ENCODE peak calls at places on chromosome 20, in seven cellular contexts. One of them, this sample, is unnamed.
A peak's percentile ranks its signal among the peaks of the same experiment; 100 is the strongest.

GRCh38 chr20:47262365-47263013 is 94.0 kb downstream of the ZMYND8 start:
- DNase-seq in psoas muscle: no peak
- DNase-seq in fibroblast of lung: no peak
- DNase-seq in heart left ventricle: no peak
- DNase-seq in CD4-positive, CD25-positive, alpha-beta regulatory T cell: no peak
- DNase-seq in CD4-positive, alpha-beta T cell: no peak
- DNase-seq in PC-3: no peak
- DNase-seq in this sample: no peak

GRCh38 chr20:61135966-61136365 is 116.1 kb upstream of the CDH4 start:
- DNase-seq in psoas muscle: no peak
- DNase-seq in CD4-positive, CD25-positive, alpha-beta regulatory T cell: no peak
- DNase-seq in PC-3: no peak
- DNase-seq in fibroblast of lung: no peak
- DNase-seq in heart left ventricle: no peak
- DNase-seq in CD4-positive, alpha-beta T cell: no peak
- DNase-seq in this sample: no peak

GRCh38 chr20:49846206-49846807 is 33.7 kb downstream of the SLC9A8 start:
- DNase-seq in psoas muscle: no peak
- DNase-seq in heart left ventricle: no peak
- DNase-seq in CD4-positive, CD25-positive, alpha-beta regulatory T cell: peak; percentile 69
- DNase-seq in PC-3: peak; percentile 85
- DNase-seq in fibroblast of lung: peak; percentile 23
- DNase-seq in CD4-positive, alpha-beta T cell: peak; percentile 11
- DNase-seq in this sample: no peak

GRCh38 chr20:9062066-9062465 is 6.8 kb upstream of the PLCB4 start:
- DNase-seq in fibroblast of lung: no peak
- DNase-seq in CD4-positive, alpha-beta T cell: no peak
- DNase-seq in heart left ventricle: no peak
- DNase-seq in CD4-positive, CD25-positive, alpha-beta regulatory T cell: no peak
- DNase-seq in PC-3: no peak
- DNase-seq in psoas muscle: no peak
- DNase-seq in this sample: no peak

GRCh38 chr20:23147647-23147963 is 61.5 kb upstream of the CD93 start:
- DNase-seq in psoas muscle: no peak
- DNase-seq in CD4-positive, alpha-beta T cell: no peak
- DNase-seq in PC-3: no peak
- DNase-seq in fibroblast of lung: no peak
- DNase-seq in CD4-positive, CD25-positive, alpha-beta regulatory T cell: no peak
- DNase-seq in heart left ventricle: no peak
- DNase-seq in this sample: no peak

GRCh38 chr20:46814366-46815232 is 80.0 kb upstream of the EYA2 start:
- DNase-seq in CD4-positive, alpha-beta T cell: no peak
- DNase-seq in fibroblast of lung: peak; percentile 90
- DNase-seq in heart left ventricle: no peak
- DNase-seq in CD4-positive, CD25-positive, alpha-beta regulatory T cell: no peak
- DNase-seq in psoas muscle: no peak
- DNase-seq in PC-3: peak; percentile 96
- DNase-seq in this sample: no peak

GRCh38 chr20:36744764-36745191 is 1.1 kb downstream of the NDRG3 start:
- DNase-seq in psoas muscle: peak; percentile 66
- DNase-seq in fibroblast of lung: peak; percentile 54
- DNase-seq in CD4-positive, CD25-positive, alpha-beta regulatory T cell: no peak
- DNase-seq in CD4-positive, alpha-beta T cell: no peak
- DNase-seq in PC-3: peak; percentile 68
- DNase-seq in heart left ventricle: peak; percentile 81
- DNase-seq in this sample: no peak

GRCh38 chr20:63734111-63734945 is 2.1 kb upstream of the LIME1 start:
- DNase-seq in CD4-positive, alpha-beta T cell: no peak
- DNase-seq in fibroblast of lung: no peak
- DNase-seq in CD4-positive, CD25-positive, alpha-beta regulatory T cell: no peak
- DNase-seq in PC-3: no peak
- DNase-seq in heart left ventricle: no peak
- DNase-seq in psoas muscle: no peak
- DNase-seq in this sample: no peak

GRCh38 chr20:25402583-25402982 is 4.9 kb upstream of the GINS1 start:
- DNase-seq in CD4-positive, CD25-positive, alpha-beta regulatory T cell: no peak
- DNase-seq in CD4-positive, alpha-beta T cell: no peak
- DNase-seq in fibroblast of lung: peak; percentile 20
- DNase-seq in PC-3: no peak
- DNase-seq in psoas muscle: no peak
- DNase-seq in heart left ventricle: no peak
- DNase-seq in this sample: no peak

DNA sequence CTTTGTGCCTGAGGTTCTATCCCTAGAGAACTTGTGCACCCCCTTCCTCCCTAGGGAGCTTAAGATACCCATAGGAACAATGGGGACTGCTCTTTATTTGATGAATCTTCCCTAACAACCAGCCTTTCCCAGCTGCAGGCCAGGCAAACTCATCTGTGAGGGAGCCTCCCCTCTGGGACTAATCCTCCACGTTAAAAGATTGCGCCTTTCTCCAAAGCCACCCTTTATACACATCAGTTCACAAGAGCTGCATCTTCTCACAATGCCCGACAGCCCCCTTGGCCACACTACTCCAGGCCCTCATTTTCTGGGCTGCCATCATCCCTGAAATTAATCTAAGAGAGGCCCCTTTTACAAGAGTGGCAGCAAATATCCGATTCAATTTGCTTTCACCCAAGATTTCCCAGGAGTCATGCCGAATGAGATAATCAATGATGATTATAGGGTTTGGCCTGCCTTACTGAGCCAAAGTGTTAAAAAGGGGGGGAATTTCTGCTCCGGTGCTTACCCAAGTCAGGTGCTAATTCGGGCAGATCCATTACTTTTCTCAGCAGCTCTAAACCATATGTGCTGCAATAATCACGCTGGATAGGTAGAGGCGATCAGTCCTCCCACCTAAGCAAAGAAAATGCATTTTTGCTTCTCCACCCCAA is 336.5 kb downstream of the KIF16B start:
- DNase-seq in heart left ventricle: no peak
- DNase-seq in CD4-positive, alpha-beta T cell: no peak
- DNase-seq in fibroblast of lung: no peak
- DNase-seq in CD4-positive, CD25-positive, alpha-beta regulatory T cell: no peak
- DNase-seq in psoas muscle: no peak
- DNase-seq in PC-3: no peak
- DNase-seq in this sample: no peak
- H3K9me3 ChIP-seq in heart left ventricle: peaks cover 25% of the 10 kb centered on the region
- H3K9me3 ChIP-seq in CD4-positive, alpha-beta T cell: no peaks in the 10 kb centered on the region
- H3K9me3 ChIP-seq in fibroblast of lung: no peaks in the 10 kb centered on the region
- H3K9me3 ChIP-seq in CD4-positive, CD25-positive, alpha-beta regulatory T cell: peaks cover 6% of the 10 kb centered on the region
- H3K9me3 ChIP-seq in psoas muscle: peaks cover 11% of the 10 kb centered on the region
- H3K9me3 ChIP-seq in PC-3: no peaks in the 10 kb centered on the region
- H3K9me3 ChIP-seq in this sample: no peaks in the 10 kb centered on the region

DNA sequence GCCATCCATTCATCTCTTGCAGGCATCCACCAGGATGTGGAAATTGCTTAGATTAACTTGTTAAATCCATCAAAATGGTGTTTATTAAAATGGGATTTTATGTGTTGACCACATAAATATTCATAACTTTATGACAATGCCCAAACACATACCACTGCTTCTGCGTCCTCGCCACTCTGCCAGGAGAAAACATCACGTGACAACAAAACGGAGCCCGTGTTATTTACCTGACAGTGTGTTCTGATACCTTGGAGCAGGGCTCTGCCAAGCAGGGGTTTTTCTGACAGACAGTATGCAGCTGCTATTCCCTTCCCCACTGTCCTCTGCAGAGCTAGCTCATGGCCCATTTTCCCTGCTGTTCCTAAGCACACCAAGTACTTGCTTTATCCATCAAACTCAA is 279.5 kb upstream of the CHD6 start:
- DNase-seq in CD4-positive, alpha-beta T cell: no peak
- DNase-seq in PC-3: no peak
- DNase-seq in heart left ventricle: no peak
- DNase-seq in psoas muscle: no peak
- DNase-seq in fibroblast of lung: no peak
- DNase-seq in CD4-positive, CD25-positive, alpha-beta regulatory T cell: no peak
- DNase-seq in this sample: no peak
- H3K9me3 ChIP-seq in CD4-positive, alpha-beta T cell: no peaks in the 10 kb centered on the region
- H3K9me3 ChIP-seq in PC-3: no peaks in the 10 kb centered on the region
- H3K9me3 ChIP-seq in heart left ventricle: no peaks in the 10 kb centered on the region
- H3K9me3 ChIP-seq in psoas muscle: no peaks in the 10 kb centered on the region
- H3K9me3 ChIP-seq in fibroblast of lung: no peaks in the 10 kb centered on the region
- H3K9me3 ChIP-seq in CD4-positive, CD25-positive, alpha-beta regulatory T cell: no peaks in the 10 kb centered on the region
- H3K9me3 ChIP-seq in this sample: no peaks in the 10 kb centered on the region

GRCh38 chr20:59680148-59680650 is 75.9 kb downstream of the PHACTR3 start:
- DNase-seq in PC-3: no peak
- DNase-seq in CD4-positive, CD25-positive, alpha-beta regulatory T cell: no peak
- DNase-seq in fibroblast of lung: no peak
- DNase-seq in heart left ventricle: no peak
- DNase-seq in CD4-positive, alpha-beta T cell: no peak
- DNase-seq in psoas muscle: no peak
- DNase-seq in this sample: no peak
- H3K9me3 ChIP-seq in PC-3: no peaks in the 10 kb centered on the region
- H3K9me3 ChIP-seq in CD4-positive, CD25-positive, alpha-beta regulatory T cell: no peaks in the 10 kb centered on the region
- H3K9me3 ChIP-seq in fibroblast of lung: no peaks in the 10 kb centered on the region
- H3K9me3 ChIP-seq in heart left ventricle: no peaks in the 10 kb centered on the region
- H3K9me3 ChIP-seq in CD4-positive, alpha-beta T cell: no peaks in the 10 kb centered on the region
- H3K9me3 ChIP-seq in psoas muscle: no peaks in the 10 kb centered on the region
- H3K9me3 ChIP-seq in this sample: no peaks in the 10 kb centered on the region

GRCh38 chr20:38242848-38243449 is 17.6 kb downstream of the KIAA1755 start:
- DNase-seq in PC-3: peak; percentile 50
- DNase-seq in CD4-positive, alpha-beta T cell: no peak
- DNase-seq in psoas muscle: no peak
- DNase-seq in CD4-positive, CD25-positive, alpha-beta regulatory T cell: peak; percentile 24
- DNase-seq in heart left ventricle: no peak
- DNase-seq in fibroblast of lung: no peak
- DNase-seq in this sample: no peak
- H3K9me3 ChIP-seq in PC-3: peaks cover 7% of the 10 kb centered on the region
- H3K9me3 ChIP-seq in CD4-positive, alpha-beta T cell: peaks cover 18% of the 10 kb centered on the region
- H3K9me3 ChIP-seq in psoas muscle: peaks cover 12% of the 10 kb centered on the region
- H3K9me3 ChIP-seq in CD4-positive, CD25-positive, alpha-beta regulatory T cell: peaks cover 35% of the 10 kb centered on the region
- H3K9me3 ChIP-seq in heart left ventricle: peaks cover 20% of the 10 kb centered on the region
- H3K9me3 ChIP-seq in fibroblast of lung: no peaks in the 10 kb centered on the region
- H3K9me3 ChIP-seq in this sample: peaks cover 6% of the 10 kb centered on the region

GRCh38 chr20:41604002-41604401 is 14.2 kb downstream of the CHD6 start:
- DNase-seq in psoas muscle: no peak
- DNase-seq in fibroblast of lung: no peak
- DNase-seq in CD4-positive, CD25-positive, alpha-beta regulatory T cell: no peak
- DNase-seq in heart left ventricle: no peak
- DNase-seq in CD4-positive, alpha-beta T cell: no peak
- DNase-seq in PC-3: no peak
- DNase-seq in this sample: no peak

GRCh38 chr20:41600926-41601631 is 17.1 kb downstream of the CHD6 start:
- DNase-seq in PC-3: no peak
- DNase-seq in CD4-positive, CD25-positive, alpha-beta regulatory T cell: no peak
- DNase-seq in CD4-positive, alpha-beta T cell: no peak
- DNase-seq in psoas muscle: no peak
- DNase-seq in fibroblast of lung: no peak
- DNase-seq in heart left ventricle: no peak
- DNase-seq in this sample: no peak

GRCh38 chr20:41599699-41600104 is 18.5 kb downstream of the CHD6 start:
- DNase-seq in heart left ventricle: no peak
- DNase-seq in psoas muscle: no peak
- DNase-seq in fibroblast of lung: peak; percentile 6
- DNase-seq in CD4-positive, CD25-positive, alpha-beta regulatory T cell: no peak
- DNase-seq in CD4-positive, alpha-beta T cell: no peak
- DNase-seq in PC-3: no peak
- DNase-seq in this sample: no peak

GRCh38 chr20:41598719-41599118 is 19.5 kb downstream of the CHD6 start:
- DNase-seq in PC-3: no peak
- DNase-seq in heart left ventricle: no peak
- DNase-seq in CD4-positive, CD25-positive, alpha-beta regulatory T cell: no peak
- DNase-seq in fibroblast of lung: no peak
- DNase-seq in psoas muscle: no peak
- DNase-seq in CD4-positive, alpha-beta T cell: no peak
- DNase-seq in this sample: no peak

DNA sequence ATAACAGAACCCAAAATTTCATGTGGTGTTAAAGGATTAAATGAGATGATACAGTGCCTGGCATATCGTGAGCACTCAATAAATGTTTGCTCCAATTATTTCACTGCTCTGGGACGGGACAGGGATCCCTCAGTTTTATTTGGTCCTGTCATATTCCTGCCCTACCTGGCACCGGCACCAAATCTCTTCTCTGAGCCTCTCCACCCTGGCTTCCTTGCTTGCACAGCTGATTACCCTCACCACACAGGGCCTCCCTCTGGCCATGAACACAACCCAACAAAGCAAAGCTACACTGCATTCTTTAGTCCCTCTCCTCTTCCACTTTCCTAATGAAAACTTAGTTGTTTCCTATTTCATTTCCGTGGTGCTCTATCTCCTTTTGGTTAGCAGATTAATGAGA is 16.4 kb downstream of the CHD6 start:
- DNase-seq in CD4-positive, CD25-positive, alpha-beta regulatory T cell: no peak
- DNase-seq in fibroblast of lung: no peak
- DNase-seq in psoas muscle: no peak
- DNase-seq in CD4-positive, alpha-beta T cell: no peak
- DNase-seq in PC-3: no peak
- DNase-seq in heart left ventricle: no peak
- DNase-seq in this sample: no peak
- H3K9me3 ChIP-seq in CD4-positive, CD25-positive, alpha-beta regulatory T cell: peaks cover 53% of the 10 kb centered on the region
- H3K9me3 ChIP-seq in fibroblast of lung: no peaks in the 10 kb centered on the region
- H3K9me3 ChIP-seq in psoas muscle: peaks cover 34% of the 10 kb centered on the region
- H3K9me3 ChIP-seq in CD4-positive, alpha-beta T cell: peaks cover 46% of the 10 kb centered on the region
- H3K9me3 ChIP-seq in PC-3: peaks cover 42% of the 10 kb centered on the region
- H3K9me3 ChIP-seq in heart left ventricle: peaks cover 51% of the 10 kb centered on the region
- H3K9me3 ChIP-seq in this sample: peaks cover 35% of the 10 kb centered on the region

GRCh38 chr20:53929399-53929798 is 141.0 kb downstream of the BCAS1 start:
- DNase-seq in CD4-positive, CD25-positive, alpha-beta regulatory T cell: no peak
- DNase-seq in PC-3: no peak
- DNase-seq in heart left ventricle: no peak
- DNase-seq in psoas muscle: no peak
- DNase-seq in CD4-positive, alpha-beta T cell: no peak
- DNase-seq in fibroblast of lung: no peak
- DNase-seq in this sample: no peak
- H3K9me3 ChIP-seq in CD4-positive, CD25-positive, alpha-beta regulatory T cell: no peaks in the 10 kb centered on the region
- H3K9me3 ChIP-seq in PC-3: no peaks in the 10 kb centered on the region
- H3K9me3 ChIP-seq in heart left ventricle: no peaks in the 10 kb centered on the region
- H3K9me3 ChIP-seq in psoas muscle: no peaks in the 10 kb centered on the region
- H3K9me3 ChIP-seq in CD4-positive, alpha-beta T cell: no peaks in the 10 kb centered on the region
- H3K9me3 ChIP-seq in fibroblast of lung: no peaks in the 10 kb centered on the region
- H3K9me3 ChIP-seq in this sample: no peaks in the 10 kb centered on the region

DNA sequence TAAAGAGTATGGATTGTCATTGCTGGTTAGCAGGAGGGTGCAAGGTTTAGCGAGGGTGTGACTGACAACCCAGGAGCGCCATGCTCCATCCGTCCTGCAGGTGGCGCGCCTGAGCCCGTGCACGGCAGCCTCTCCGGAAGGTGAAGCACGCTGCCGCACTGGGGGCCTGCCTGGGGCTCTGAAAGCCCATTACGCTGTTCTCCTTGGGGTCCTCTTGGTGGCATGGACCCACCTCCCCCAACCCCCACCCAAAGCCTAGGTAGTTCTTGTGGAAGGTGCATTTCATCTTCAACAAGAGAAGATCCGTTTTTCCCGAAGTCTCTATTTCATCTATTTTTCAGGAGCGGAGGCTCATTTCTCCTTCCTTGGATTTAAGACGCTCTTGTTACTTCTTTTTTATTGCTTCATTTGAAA is 197.4 kb upstream of the KCNG1 start:
- DNase-seq in CD4-positive, CD25-positive, alpha-beta regulatory T cell: peak; percentile 31
- DNase-seq in fibroblast of lung: no peak
- DNase-seq in heart left ventricle: peak; percentile 34
- DNase-seq in psoas muscle: peak; percentile 31
- DNase-seq in PC-3: peak; percentile 65
- DNase-seq in CD4-positive, alpha-beta T cell: peak; percentile 29
- DNase-seq in this sample: peak; percentile 58
- H3K9me3 ChIP-seq in CD4-positive, CD25-positive, alpha-beta regulatory T cell: peaks cover 15% of the 10 kb centered on the region
- H3K9me3 ChIP-seq in fibroblast of lung: no peaks in the 10 kb centered on the region
- H3K9me3 ChIP-seq in heart left ventricle: peaks cover 8% of the 10 kb centered on the region
- H3K9me3 ChIP-seq in psoas muscle: no peaks in the 10 kb centered on the region
- H3K9me3 ChIP-seq in PC-3: no peaks in the 10 kb centered on the region
- H3K9me3 ChIP-seq in CD4-positive, alpha-beta T cell: peaks cover 14% of the 10 kb centered on the region
- H3K9me3 ChIP-seq in this sample: no peaks in the 10 kb centered on the region

This sample was measured in CD8-positive, alpha-beta memory T cell.